ENCODE peak calls at places on chromosomes 5 and 9, in seven cellular contexts. T is HCT116, C is A549, U is endothelial cell of umbilical vein, D is K562, O is HepG2, H is GM12878. W is an unnamed sample.

GRCh38 chr9:130707225-130707976 is 13.8 kb downstream of the EXOSC2 start:
- DNase-seq in T (no peak), C (peak; percentile 68), U (peak; percentile 65), D (no peak), O (peak; percentile 63), H (no peak), W (peak; percentile 77)

GRCh38 chr5:50302815-50303490 is 138.1 kb downstream of the EMB start:
- DNase-seq in T (peak; percentile 81), C (peak; percentile 74), U (no peak), D (no peak), O (no peak), H (no peak), W (no peak)

GRCh38 chr5:6759401-6759800 is 46.2 kb downstream of the TENT4A start:
- DNase-seq in T (no peak), C (peak; percentile 56), U (no peak), D (peak; percentile 60), O (peak; percentile 66), H (no peak), W (no peak)

GRCh38 chr9:112115109-112115508 is 60.0 kb downstream of the SUSD1 start:
- DNase-seq in T (no peak), C (no peak), U (no peak), D (no peak), O (no peak), H (no peak), W (no peak)

GRCh38 chr5:172642046-172642409 is 965 bp downstream of the NEURL1B start:
- DNase-seq in T (no peak), C (no peak), U (no peak), D (no peak), O (no peak), H (no peak), W (no peak)

GRCh38 chr9:28289732-28290131 is 716.5 kb upstream of the C9orf72 start:
- DNase-seq in T (no peak), C (no peak), U (no peak), D (no peak), O (no peak), H (no peak), W (no peak)

GRCh38 chr5:123150089-123150488 is 61.0 kb downstream of the PRDM6 start:
- DNase-seq in T (no peak), C (no peak), U (no peak), D (no peak), O (no peak), H (no peak), W (no peak)

GRCh38 chr5:134079748-134080581 is 34.5 kb upstream of the TCF7 start:
- DNase-seq in T (no peak), C (no peak), U (no peak), D (no peak), O (no peak), H (no peak), W (no peak)

GRCh38 chr9:115367321-115367720 is 249.4 kb upstream of the TNC start:
- DNase-seq in T (no peak), C (no peak), U (no peak), D (no peak), O (no peak), H (no peak), W (no peak)

GRCh38 chr5:164375051-164375450 is 869.6 kb downstream of the MAT2B start:
- DNase-seq in T (no peak), C (no peak), U (no peak), D (no peak), O (no peak), H (no peak), W (no peak)

GRCh38 chr9:38339087-38339486 is 53.4 kb upstream of the ALDH1B1 start:
- DNase-seq in T (no peak), C (no peak), U (no peak), D (no peak), O (no peak), H (peak; percentile 31), W (peak; percentile 29)

GRCh38 chr5:109876941-109877669 is 187.4 kb downstream of the MAN2A1 start:
- DNase-seq in T (no peak), C (no peak), U (no peak), D (no peak), O (no peak), H (no peak), W (no peak)

GRCh38 chr5:139557811-139558210 is 3.3 kb upstream of the UBE2D2 start:
- DNase-seq in T (no peak), C (no peak), U (no peak), D (no peak), O (no peak), H (no peak), W (no peak)

GRCh38 chr5:139561655-139562451 is 714 bp downstream of the UBE2D2 start:
- DNase-seq in T (no peak), C (peak; percentile 54), U (peak; percentile 61), D (peak; percentile 84), O (no peak), H (no peak), W (peak; percentile 65)

GRCh38 chr5:139562847-139563246 is 1.7 kb downstream of the UBE2D2 start:
- DNase-seq in T (no peak), C (no peak), U (peak; percentile 21), D (no peak), O (no peak), H (no peak), W (no peak)

GRCh38 chr5:139565411-139566305 is 4.5 kb downstream of the UBE2D2 start:
- DNase-seq in T (no peak), C (no peak), U (peak; percentile 73), D (no peak), O (no peak), H (peak; percentile 83), W (peak; percentile 83)

GRCh38 chr5:139560752-139561654 is at the start of gene UBE2D2:
- DNase-seq in T (peak; percentile 95), C (peak; percentile 99), U (peak; percentile 97), D (peak; percentile 96), O (peak; percentile 90), H (peak; percentile 92), W (peak; percentile 99)
- TF ChIP-seq POLR2A in T (no peak), C (peak; percentile 57), U (peak; percentile 89), D (peak; percentile 90), O (peak; percentile 78), H (peak; percentile 87), W (peak; percentile 89)

GRCh38 chr5:138663009-138663408 is 87.8 kb upstream of the HSPA9 start:
- DNase-seq in T (no peak), C (no peak), U (no peak), D (no peak), O (no peak), H (no peak), W (peak; percentile 81)
- TF ChIP-seq MAX in T (no peak), C (no peak), U (no peak), D (no peak), O (no peak), H (no peak), W (no peak)

GRCh38 chr5:74576941-74577456 is 63.5 kb downstream of the ENC1 start:
- DNase-seq in T (no peak), C (no peak), U (peak; percentile 79), D (no peak), O (no peak), H (peak; percentile 70), W (no peak)

GRCh38 chr5:74575741-74576538 is 64.6 kb downstream of the ENC1 start:
- DNase-seq in T (no peak), C (no peak), U (peak; percentile 89), D (no peak), O (no peak), H (no peak), W (no peak)

GRCh38 chr5:74580729-74581110 is 59.8 kb downstream of the ENC1 start:
- DNase-seq in T (no peak), C (no peak), U (no peak), D (no peak), O (no peak), H (no peak), W (no peak)

GRCh38 chr5:74579215-74579614 is 61.3 kb downstream of the ENC1 start:
- DNase-seq in T (no peak), C (no peak), U (no peak), D (peak; percentile 16), O (no peak), H (peak; percentile 87), W (no peak)

DNA sequence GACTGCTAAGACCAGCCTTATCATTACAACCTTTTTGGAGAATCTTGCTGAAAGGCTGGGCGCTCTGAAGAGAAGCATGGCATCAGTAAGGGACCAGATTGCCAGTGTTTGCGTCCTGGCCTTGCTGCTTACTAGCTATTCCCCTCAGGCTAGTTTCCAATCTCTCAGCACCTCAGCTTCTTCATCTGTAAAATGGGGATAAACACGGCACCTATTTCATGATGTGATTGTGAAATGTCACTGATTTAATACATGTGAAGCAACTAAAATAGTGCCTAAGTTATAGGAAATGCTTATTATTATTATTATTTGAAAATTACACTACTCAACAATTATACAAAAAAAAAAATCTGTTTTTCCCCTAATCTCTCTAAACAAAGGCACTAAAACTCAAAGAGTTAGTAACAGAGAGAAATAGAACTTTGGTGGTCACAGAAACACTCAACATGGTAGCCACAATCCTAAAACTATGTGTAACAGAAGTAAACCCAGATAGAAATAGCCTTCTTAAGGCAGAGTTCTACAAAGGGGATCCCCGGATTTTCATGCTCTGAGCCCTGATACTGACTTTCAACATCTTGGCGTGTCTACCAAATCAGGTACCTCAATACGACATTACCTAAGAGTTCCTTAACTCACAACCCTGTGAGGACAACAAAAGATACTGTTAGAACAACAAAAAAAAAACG is 62.0 kb downstream of the ENC1 start:
- DNase-seq in T (no peak), C (no peak), U (no peak), D (no peak), O (no peak), H (peak; percentile 55), W (no peak)
- TF ChIP-seq POLR2A in T (no peak), C (no peak), U (no peak), D (no peak), O (no peak), H (no peak), W (no peak)

DNA sequence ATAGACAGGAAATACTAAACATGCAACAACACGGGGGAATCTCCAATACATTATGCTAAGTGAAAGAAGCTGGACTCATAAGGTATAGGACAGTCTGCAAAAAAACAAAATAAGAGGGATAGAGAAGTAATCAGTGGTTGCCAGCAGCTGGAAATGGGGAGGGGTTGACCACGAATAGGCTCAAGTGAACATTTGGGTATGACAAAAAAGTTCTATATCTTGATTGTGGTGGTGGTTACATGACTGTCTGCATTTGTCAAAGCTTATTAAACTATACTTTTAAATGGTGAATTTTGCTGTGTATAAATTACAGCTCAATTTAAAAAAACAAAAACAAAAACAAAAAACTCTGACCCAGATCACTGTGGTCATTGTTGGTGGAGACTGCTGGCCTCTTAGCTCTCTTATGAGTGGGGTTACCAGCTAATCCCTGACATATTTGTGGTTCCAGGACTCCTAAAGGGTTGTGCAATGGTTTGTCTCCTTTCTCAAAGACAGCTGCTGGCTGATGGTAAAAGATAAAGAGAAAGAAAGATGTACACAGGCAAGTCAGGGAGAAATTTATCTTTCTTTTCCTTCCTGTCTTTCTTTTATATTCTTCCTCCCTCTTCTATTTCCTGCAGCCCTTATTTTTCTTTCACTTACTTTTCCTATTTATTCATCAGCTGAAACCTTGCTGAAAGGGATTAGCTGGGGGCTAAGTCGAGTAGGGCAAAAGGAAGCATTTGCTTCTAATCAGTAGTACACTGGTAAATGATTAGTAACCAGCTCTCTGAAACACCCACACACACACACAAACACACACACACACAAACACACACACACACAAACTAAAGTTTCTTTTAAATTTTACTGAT is 42.6 kb upstream of the APC start:
- DNase-seq in T (no peak), C (no peak), U (no peak), D (no peak), O (no peak), H (no peak), W (peak; percentile 43)
- TF ChIP-seq MAX in T (no peak), C (no peak), U (no peak), D (no peak), O (no peak), H (no peak), W (no peak)